ENCODE peak calls at places on chromosomes 7 and 10, in ten cellular contexts. Y is transverse colon, I is brain microvascular endothelial cell, U is lower leg skin, N is upper lobe of right lung, S is OCI-LY7, X is cardiac muscle cell, C is adrenal gland, T is AG04449, M is mucosa of descending colon. P is an unnamed sample.

GRCh38 chr7:134307320-134307719 is 9.4 kb downstream of the SLC35B4 start:
- DNase-seq in N (no peak), U (no peak), Y (no peak), T (peak), X (peak), M (no peak), C (no peak), I (no peak), S (no peak), P (no peak)

GRCh38 chr7:100942038-100942774 is 7.1 kb upstream of the MUC3A start:
- DNase-seq in N (no peak), I (no peak), U (no peak), X (no peak), T (no peak), M (no peak), Y (peak), C (no peak), S (no peak), P (no peak)

GRCh38 chr10:4678023-4678950 is 147.7 kb upstream of the AKR1E2 start:
- DNase-seq in I (peak), N (no peak), U (no peak), Y (peak), C (no peak), M (no peak), X (peak), T (no peak), S (no peak), P (no peak)

GRCh38 chr10:59709472-59710125 is at the start of gene SLC16A9:
- DNase-seq in U (peak), I (peak), T (no peak), X (peak), M (peak), Y (peak), N (peak), S (no peak), C (peak), P (no peak)

GRCh38 chr7:123604739-123605138 is 3.1 kb downstream of the ASB15 start:
- DNase-seq in I (no peak), U (no peak), M (no peak), S (no peak), C (no peak), Y (no peak), N (no peak), X (no peak), T (no peak), P (no peak)

GRCh38 chr10:111410740-111411139 is 333.9 kb downstream of the ADRA2A start:
- DNase-seq in X (no peak), N (no peak), S (no peak), U (no peak), T (peak), Y (no peak), I (no peak), M (no peak), C (no peak), P (no peak)

GRCh38 chr7:5439572-5440496 is 16.2 kb upstream of the TNRC18 start:
- DNase-seq in Y (no peak), T (no peak), U (no peak), N (no peak), S (no peak), M (no peak), I (no peak), C (no peak), X (no peak), P (no peak)

GRCh38 chr7:43664681-43665080 is 64.6 kb downstream of the COA1 start:
- DNase-seq in U (no peak), X (no peak), Y (no peak), S (no peak), I (no peak), C (no peak), T (no peak), N (no peak), M (no peak), P (no peak)

GRCh38 chr10:129511758-129512157 is 44.7 kb downstream of the MGMT start:
- DNase-seq in I (no peak), Y (no peak), C (no peak), U (no peak), S (no peak), X (no peak), M (no peak), T (no peak), N (no peak), P (no peak)

GRCh38 chr10:116307450-116307849 is 16.8 kb upstream of the CCDC172 start:
- DNase-seq in I (no peak), N (no peak), M (no peak), C (no peak), U (no peak), T (no peak), X (no peak), Y (no peak), S (no peak), P (no peak)

GRCh38 chr7:92295391-92295790 is 49.6 kb downstream of the ANKIB1 start:
- DNase-seq in C (no peak), T (no peak), U (no peak), Y (no peak), S (no peak), N (no peak), I (no peak), X (peak), M (no peak), P (no peak)

GRCh38 chr10:46518028-46518725 is 38.3 kb downstream of the GPRIN2 start:
- DNase-seq in C (peak), M (no peak), X (no peak), T (no peak), I (no peak), N (no peak), U (no peak), S (no peak), Y (peak), P (no peak)

GRCh38 chr7:95213809-95214492 is 110.4 kb downstream of the PON1 start:
- DNase-seq in I (peak), X (peak), N (no peak), T (no peak), M (no peak), U (peak), S (no peak), C (peak), Y (no peak), P (no peak)

GRCh38 chr7:40765633-40766032 is 630.8 kb downstream of the SUGCT start:
- DNase-seq in M (no peak), S (peak), Y (no peak), I (no peak), N (no peak), T (no peak), X (no peak), U (no peak), C (no peak), P (no peak)

GRCh38 chr7:128380807-128381130 is 19.3 kb upstream of the PRRT4 start:
- DNase-seq in N (no peak), S (no peak), M (no peak), Y (no peak), X (no peak), C (no peak), I (no peak), U (no peak), T (no peak), P (no peak)

GRCh38 chr10:5604946-5605345 is 61.4 kb downstream of the ASB13 start:
- DNase-seq in M (peak), S (no peak), U (no peak), N (no peak), Y (no peak), T (no peak), I (no peak), X (no peak), C (no peak), P (no peak)

GRCh38 chr7:95469850-95470249 is 15.9 kb upstream of the ASB4 start:
- DNase-seq in S (peak), X (no peak), N (no peak), Y (no peak), I (no peak), C (no peak), T (no peak), M (no peak), U (no peak), P (no peak)

GRCh38 chr10:52895066-52895465 is 122.5 kb upstream of the MBL2 start:
- DNase-seq in U (no peak), C (no peak), N (no peak), S (no peak), M (no peak), I (no peak), Y (no peak), X (no peak), T (no peak), P (no peak)

GRCh38 chr7:45143616-45144015 is 14.0 kb upstream of the RAMP3 start:
- DNase-seq in T (no peak), N (no peak), Y (no peak), M (no peak), I (peak), X (no peak), S (no peak), U (no peak), C (no peak), P (no peak)
- TF ChIP-seq CTCF in T (no peak), N (no peak), Y (no peak), M (no peak), I (no peak), X (no peak), S (no peak), U (no peak), C (no peak), P (no peak)

DNA sequence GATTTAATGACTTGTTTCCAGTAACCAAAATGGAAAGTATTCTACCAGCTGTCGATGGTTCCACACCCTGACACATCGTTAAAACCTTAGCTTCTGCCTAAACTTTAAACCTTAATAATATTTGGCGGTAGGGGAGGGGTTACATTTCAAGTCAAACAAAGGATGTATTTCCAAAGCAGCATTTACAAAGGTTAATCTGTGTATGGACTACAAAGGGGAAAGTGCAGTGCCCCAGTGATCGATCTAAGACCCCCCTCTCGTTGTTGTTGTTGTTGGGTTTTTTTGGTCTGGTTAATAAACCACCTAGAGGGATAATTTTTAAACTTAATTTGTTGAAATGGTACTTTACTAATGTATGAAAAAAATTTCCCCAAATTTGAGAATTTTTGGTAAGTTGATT is 1.1 kb upstream of the STEAP2 start:
- DNase-seq in Y (no peak), X (no peak), U (no peak), M (no peak), N (no peak), C (no peak), T (no peak), I (no peak), S (no peak), P (no peak)
- H3K4me3 ChIP-seq in Y (no peak), X (no peak), U (no peak), M (no peak), N (peak), C (no peak), T (no peak), I (no peak), S (no peak), P (no peak)

GRCh38 chr10:125631806-125632205 is 51.2 kb downstream of the TEX36 start:
- DNase-seq in Y (no peak), S (no peak), T (no peak), C (no peak), I (no peak), U (no peak), M (no peak), N (no peak), X (no peak), P (no peak)

GRCh38 chr10:125627646-125628045 is 55.3 kb downstream of the TEX36 start:
- DNase-seq in M (no peak), U (no peak), C (no peak), N (no peak), S (no peak), I (no peak), T (no peak), Y (no peak), X (no peak), P (no peak)

GRCh38 chr10:125626671-125627070 is 56.3 kb downstream of the TEX36 start:
- DNase-seq in U (no peak), S (no peak), C (no peak), Y (no peak), M (no peak), T (no peak), I (no peak), N (no peak), X (no peak), P (no peak)

GRCh38 chr10:125628251-125629049 is 54.5 kb downstream of the TEX36 start:
- DNase-seq in T (no peak), C (no peak), S (no peak), Y (no peak), U (no peak), M (no peak), N (no peak), X (no peak), I (no peak), P (no peak)

DNA sequence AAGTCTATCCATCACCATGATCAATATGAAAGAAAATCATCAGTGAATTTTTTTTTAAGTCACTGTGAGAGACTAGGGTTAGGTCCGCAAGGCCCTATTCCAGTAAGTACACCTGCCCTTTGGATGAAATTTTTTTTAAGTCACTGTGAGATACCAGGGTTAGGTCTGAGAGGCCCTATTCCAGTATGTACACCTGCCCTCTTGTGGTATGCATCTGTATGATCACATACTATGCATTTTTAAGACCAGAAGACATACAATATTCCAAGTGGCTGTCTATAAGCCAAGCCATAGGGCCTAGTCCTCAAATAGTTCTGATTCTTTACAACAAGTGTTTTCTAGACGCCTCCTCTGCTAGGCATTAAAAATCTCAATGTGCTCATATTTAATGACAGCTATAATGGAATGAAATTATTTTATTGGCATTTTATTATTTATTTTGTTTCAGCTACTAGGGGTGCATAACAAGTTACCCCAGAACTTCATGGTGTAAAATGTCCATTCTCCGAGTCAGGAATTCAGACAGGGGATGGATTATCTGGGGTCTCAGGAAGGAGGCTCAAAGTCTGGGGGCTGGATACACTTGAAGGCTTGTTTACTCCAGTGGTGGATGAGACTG is 53.1 kb downstream of the TEX36 start:
- DNase-seq in S (peak), C (no peak), I (peak), M (no peak), T (no peak), N (no peak), U (no peak), Y (no peak), X (peak), P (peak)
- TF ChIP-seq CTCF in S (peak), C (peak), I (peak), M (no peak), T (peak), N (peak), U (no peak), Y (peak), X (peak), P (peak)

DNA sequence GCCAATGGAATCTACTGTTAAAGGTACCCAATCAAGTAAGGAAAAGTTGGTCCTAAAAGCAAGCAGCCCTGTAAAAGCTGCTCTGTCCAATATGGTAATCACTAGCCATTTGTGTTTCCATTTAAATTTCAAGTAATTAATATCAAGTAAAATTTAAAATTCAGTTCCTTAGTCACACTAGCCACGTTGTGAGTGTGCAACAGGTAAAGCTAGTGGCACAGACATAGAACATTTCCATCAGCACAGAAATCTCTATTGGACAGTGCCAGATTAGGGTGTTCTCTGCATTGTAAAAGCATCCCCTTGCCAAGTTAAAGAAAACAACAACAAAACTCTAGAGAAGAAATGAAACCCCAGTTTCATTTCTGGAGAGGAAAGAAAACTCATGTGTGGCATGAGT is 4.4 kb downstream of the CAV1 start:
- DNase-seq in T (no peak), N (no peak), Y (no peak), C (no peak), M (no peak), X (no peak), U (no peak), I (no peak), S (no peak), P (no peak)
- H3K4me3 ChIP-seq in T (peak), N (peak), Y (no peak), C (no peak), M (no peak), X (no peak), U (no peak), I (peak), S (no peak), P (no peak)

P was measured in kidney epithelial cell.